ENCODE peak calls at places on chromosome 2, in ten cellular contexts. One of them, this sample, is unnamed.
A peak's percentile ranks its signal among the peaks of the same experiment; 100 is the strongest.

GRCh38 chr2:66192888-66193287 is 242.0 kb upstream of the MEIS1 start:
- DNase-seq in thyroid gland: no peak
- DNase-seq in mammary epithelial cell: no peak
- DNase-seq in lung: no peak
- DNase-seq in choroid plexus epithelial cell: no peak
- DNase-seq in GM12878: no peak
- DNase-seq in CD8-positive, alpha-beta T cell: no peak
- DNase-seq in tibial artery: no peak
- DNase-seq in Peyer's patch: no peak
- DNase-seq in lower lobe of right lung: no peak
- DNase-seq in this sample: no peak

GRCh38 chr2:121247534-121247933 is 37.5 kb downstream of the TFCP2L1 start:
- DNase-seq in Peyer's patch: no peak
- DNase-seq in lung: no peak
- DNase-seq in tibial artery: no peak
- DNase-seq in thyroid gland: no peak
- DNase-seq in GM12878: no peak
- DNase-seq in CD8-positive, alpha-beta T cell: no peak
- DNase-seq in mammary epithelial cell: no peak
- DNase-seq in choroid plexus epithelial cell: no peak
- DNase-seq in lower lobe of right lung: no peak
- DNase-seq in this sample: no peak

GRCh38 chr2:11802782-11803191 is 56.4 kb downstream of the LPIN1 start:
- DNase-seq in lung: no peak
- DNase-seq in mammary epithelial cell: no peak
- DNase-seq in Peyer's patch: no peak
- DNase-seq in GM12878: no peak
- DNase-seq in lower lobe of right lung: no peak
- DNase-seq in choroid plexus epithelial cell: peak; percentile 44
- DNase-seq in tibial artery: no peak
- DNase-seq in thyroid gland: no peak
- DNase-seq in CD8-positive, alpha-beta T cell: no peak
- DNase-seq in this sample: no peak

GRCh38 chr2:139162957-139163356 is 382.8 kb upstream of the NXPH2 start:
- DNase-seq in tibial artery: no peak
- DNase-seq in Peyer's patch: no peak
- DNase-seq in CD8-positive, alpha-beta T cell: no peak
- DNase-seq in mammary epithelial cell: no peak
- DNase-seq in GM12878: no peak
- DNase-seq in lung: no peak
- DNase-seq in lower lobe of right lung: no peak
- DNase-seq in choroid plexus epithelial cell: no peak
- DNase-seq in thyroid gland: no peak
- DNase-seq in this sample: no peak

GRCh38 chr2:147679664-147680502 is 164.9 kb upstream of the ACVR2A start:
- DNase-seq in thyroid gland: no peak
- DNase-seq in GM12878: no peak
- DNase-seq in choroid plexus epithelial cell: no peak
- DNase-seq in mammary epithelial cell: no peak
- DNase-seq in lung: no peak
- DNase-seq in Peyer's patch: no peak
- DNase-seq in tibial artery: no peak
- DNase-seq in lower lobe of right lung: no peak
- DNase-seq in CD8-positive, alpha-beta T cell: no peak
- DNase-seq in this sample: no peak

GRCh38 chr2:28579606-28580005 is 83.7 kb downstream of the PLB1 start:
- DNase-seq in tibial artery: no peak
- DNase-seq in CD8-positive, alpha-beta T cell: no peak
- DNase-seq in Peyer's patch: no peak
- DNase-seq in lower lobe of right lung: no peak
- DNase-seq in mammary epithelial cell: no peak
- DNase-seq in choroid plexus epithelial cell: no peak
- DNase-seq in lung: no peak
- DNase-seq in thyroid gland: no peak
- DNase-seq in GM12878: no peak
- DNase-seq in this sample: no peak

GRCh38 chr2:239602290-239603282 is 201.8 kb upstream of the HDAC4 start:
- DNase-seq in Peyer's patch: peak; percentile 34
- DNase-seq in choroid plexus epithelial cell: no peak
- DNase-seq in lung: no peak
- DNase-seq in tibial artery: no peak
- DNase-seq in GM12878: no peak
- DNase-seq in lower lobe of right lung: peak; percentile 39
- DNase-seq in mammary epithelial cell: no peak
- DNase-seq in thyroid gland: no peak
- DNase-seq in CD8-positive, alpha-beta T cell: no peak
- DNase-seq in this sample: no peak

GRCh38 chr2:159606287-159606686 is 10.1 kb downstream of the BAZ2B start:
- DNase-seq in thyroid gland: no peak
- DNase-seq in CD8-positive, alpha-beta T cell: no peak
- DNase-seq in lower lobe of right lung: no peak
- DNase-seq in tibial artery: no peak
- DNase-seq in Peyer's patch: no peak
- DNase-seq in GM12878: no peak
- DNase-seq in lung: no peak
- DNase-seq in mammary epithelial cell: no peak
- DNase-seq in choroid plexus epithelial cell: no peak
- DNase-seq in this sample: no peak

GRCh38 chr2:28956890-28957289 is 24.2 kb upstream of the TOGARAM2 start:
- DNase-seq in lung: no peak
- DNase-seq in tibial artery: no peak
- DNase-seq in Peyer's patch: no peak
- DNase-seq in CD8-positive, alpha-beta T cell: no peak
- DNase-seq in choroid plexus epithelial cell: peak; percentile 45
- DNase-seq in thyroid gland: peak; percentile 30
- DNase-seq in GM12878: no peak
- DNase-seq in lower lobe of right lung: no peak
- DNase-seq in mammary epithelial cell: no peak
- DNase-seq in this sample: no peak

GRCh38 chr2:13522917-13523821 is 806.4 kb downstream of the TRIB2 start:
- DNase-seq in CD8-positive, alpha-beta T cell: no peak
- DNase-seq in mammary epithelial cell: peak; percentile 76
- DNase-seq in tibial artery: no peak
- DNase-seq in lower lobe of right lung: no peak
- DNase-seq in choroid plexus epithelial cell: peak; percentile 1
- DNase-seq in thyroid gland: no peak
- DNase-seq in GM12878: peak; percentile 88
- DNase-seq in lung: no peak
- DNase-seq in Peyer's patch: no peak
- DNase-seq in this sample: peak; percentile 92

GRCh38 chr2:57616157-57616556 is 430.4 kb upstream of the VRK2 start:
- DNase-seq in thyroid gland: no peak
- DNase-seq in choroid plexus epithelial cell: no peak
- DNase-seq in CD8-positive, alpha-beta T cell: no peak
- DNase-seq in mammary epithelial cell: no peak
- DNase-seq in lung: no peak
- DNase-seq in GM12878: no peak
- DNase-seq in Peyer's patch: no peak
- DNase-seq in tibial artery: no peak
- DNase-seq in lower lobe of right lung: no peak
- DNase-seq in this sample: no peak

GRCh38 chr2:234060236-234060635 is 9.7 kb downstream of the SPP2 start:
- DNase-seq in CD8-positive, alpha-beta T cell: no peak
- DNase-seq in GM12878: no peak
- DNase-seq in choroid plexus epithelial cell: no peak
- DNase-seq in lower lobe of right lung: no peak
- DNase-seq in lung: no peak
- DNase-seq in Peyer's patch: no peak
- DNase-seq in mammary epithelial cell: no peak
- DNase-seq in tibial artery: no peak
- DNase-seq in thyroid gland: no peak
- DNase-seq in this sample: no peak

GRCh38 chr2:135962401-135963138 is 22.9 kb downstream of the DARS1 start:
- DNase-seq in thyroid gland: no peak
- DNase-seq in lower lobe of right lung: no peak
- DNase-seq in lung: no peak
- DNase-seq in tibial artery: no peak
- DNase-seq in CD8-positive, alpha-beta T cell: no peak
- DNase-seq in Peyer's patch: no peak
- DNase-seq in choroid plexus epithelial cell: no peak
- DNase-seq in GM12878: no peak
- DNase-seq in mammary epithelial cell: no peak
- DNase-seq in this sample: no peak

GRCh38 chr2:74690571-74690970 is 36.5 kb downstream of the SEMA4F start:
- DNase-seq in lower lobe of right lung: no peak
- DNase-seq in choroid plexus epithelial cell: peak; percentile 78
- DNase-seq in Peyer's patch: no peak
- DNase-seq in CD8-positive, alpha-beta T cell: no peak
- DNase-seq in GM12878: peak; percentile 28
- DNase-seq in tibial artery: no peak
- DNase-seq in mammary epithelial cell: peak; percentile 61
- DNase-seq in thyroid gland: peak; percentile 6
- DNase-seq in lung: no peak
- DNase-seq in this sample: peak; percentile 72

GRCh38 chr2:130252880-130253645 is 54.8 kb upstream of the TUBA3E start:
- DNase-seq in lung: no peak
- DNase-seq in mammary epithelial cell: peak; percentile 56
- DNase-seq in Peyer's patch: no peak
- DNase-seq in choroid plexus epithelial cell: peak; percentile 31
- DNase-seq in GM12878: no peak
- DNase-seq in tibial artery: no peak
- DNase-seq in lower lobe of right lung: no peak
- DNase-seq in CD8-positive, alpha-beta T cell: no peak
- DNase-seq in thyroid gland: no peak
- DNase-seq in this sample: no peak

GRCh38 chr2:159228006-159228655 is 58.4 kb downstream of the WDSUB1 start:
- DNase-seq in thyroid gland: no peak
- DNase-seq in CD8-positive, alpha-beta T cell: no peak
- DNase-seq in lung: no peak
- DNase-seq in mammary epithelial cell: no peak
- DNase-seq in GM12878: no peak
- DNase-seq in choroid plexus epithelial cell: no peak
- DNase-seq in Peyer's patch: no peak
- DNase-seq in tibial artery: no peak
- DNase-seq in lower lobe of right lung: no peak
- DNase-seq in this sample: no peak

DNA sequence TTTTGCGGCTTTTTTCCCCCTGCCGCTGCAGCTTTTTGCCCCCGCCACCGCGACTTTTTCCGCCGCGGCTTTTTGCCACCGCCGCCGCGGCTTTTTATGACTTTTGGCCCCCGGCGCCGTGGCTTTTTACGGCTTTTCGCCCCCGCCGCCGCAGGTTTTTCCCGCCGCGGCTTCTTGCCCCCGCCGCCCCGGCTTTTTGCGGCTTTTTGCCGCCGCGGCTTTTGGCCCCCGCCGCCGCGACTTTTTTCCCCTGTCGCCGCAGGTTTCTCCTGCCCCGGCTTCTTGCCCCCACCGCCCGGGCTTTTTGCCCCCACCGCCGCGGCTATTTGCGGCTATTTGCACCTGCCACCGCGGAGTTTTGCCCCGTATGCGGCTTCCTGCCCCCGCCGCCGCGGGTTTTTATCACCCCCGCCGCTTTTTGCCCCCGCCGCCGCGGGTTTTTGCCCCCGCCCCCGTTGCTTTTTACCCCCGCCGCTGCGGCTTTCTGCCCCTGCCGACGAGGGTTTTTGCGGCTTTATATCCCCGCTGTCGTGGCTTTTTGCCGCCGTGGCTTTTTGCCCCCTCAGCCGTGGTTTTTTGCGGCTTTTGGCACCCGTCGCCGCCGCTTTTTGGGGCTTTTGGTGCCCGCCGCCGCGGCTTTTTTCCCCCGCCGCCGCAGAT is 2750.9 kb downstream of the RPIA start:
- DNase-seq in CD8-positive, alpha-beta T cell: no peak
- DNase-seq in lung: no peak
- DNase-seq in GM12878: no peak
- DNase-seq in tibial artery: peak; percentile 18
- DNase-seq in Peyer's patch: peak; percentile 53
- DNase-seq in choroid plexus epithelial cell: no peak
- DNase-seq in lower lobe of right lung: peak; percentile 51
- DNase-seq in thyroid gland: no peak
- DNase-seq in mammary epithelial cell: peak; percentile 2
- DNase-seq in this sample: no peak
- H3K4me3 ChIP-seq in CD8-positive, alpha-beta T cell: no peak overlapping the region
- H3K4me3 ChIP-seq in lung: no peak overlapping the region
- H3K4me3 ChIP-seq in GM12878: no peak overlapping the region
- H3K4me3 ChIP-seq in tibial artery: peak overlapping the region; percentile 41
- H3K4me3 ChIP-seq in Peyer's patch: peak overlapping the region; percentile 29
- H3K4me3 ChIP-seq in choroid plexus epithelial cell: peak overlapping the region; percentile 7
- H3K4me3 ChIP-seq in lower lobe of right lung: peak overlapping the region; percentile 45
- H3K4me3 ChIP-seq in thyroid gland: no peak overlapping the region
- H3K4me3 ChIP-seq in mammary epithelial cell: peak overlapping the region; percentile 12
- H3K4me3 ChIP-seq in this sample: no peak overlapping the region

DNA sequence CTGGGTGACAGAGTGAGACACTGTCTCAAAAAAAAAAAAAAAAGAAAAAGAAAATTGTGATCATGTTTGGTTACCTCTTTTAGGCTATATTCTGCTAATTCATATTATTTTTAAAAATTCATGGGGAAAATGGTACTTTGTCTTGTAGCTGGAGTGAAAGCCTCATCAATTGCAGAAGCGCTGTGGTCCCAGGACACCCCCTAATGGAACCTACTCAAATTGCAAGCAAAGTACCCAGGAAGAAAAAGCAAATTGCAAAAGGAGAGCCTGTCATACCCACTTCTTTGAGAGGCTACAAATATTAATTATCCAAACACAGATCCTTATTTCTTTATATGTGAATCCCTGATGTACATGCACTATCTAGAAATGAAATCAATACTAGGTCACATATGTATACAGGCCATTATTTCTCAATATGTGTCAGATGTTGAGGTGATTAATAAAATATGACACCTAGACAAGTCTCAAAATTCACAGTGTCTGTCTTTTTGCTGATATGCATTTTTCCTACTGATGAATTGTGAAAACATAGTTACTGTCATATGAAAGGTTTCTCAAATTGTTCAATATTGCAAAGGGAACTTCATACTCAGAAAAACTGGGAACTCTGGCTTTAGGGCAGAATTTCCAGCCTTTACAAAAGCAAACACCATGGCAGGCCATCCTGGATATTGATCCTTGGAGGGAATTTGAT is 12.6 kb downstream of the CRACDL start:
- DNase-seq in lung: no peak
- DNase-seq in choroid plexus epithelial cell: no peak
- DNase-seq in lower lobe of right lung: no peak
- DNase-seq in mammary epithelial cell: no peak
- DNase-seq in tibial artery: no peak
- DNase-seq in GM12878: no peak
- DNase-seq in CD8-positive, alpha-beta T cell: no peak
- DNase-seq in Peyer's patch: no peak
- DNase-seq in thyroid gland: no peak
- DNase-seq in this sample: no peak
- TF ChIP-seq CTCF in lung: no peak
- TF ChIP-seq CTCF in choroid plexus epithelial cell: peak; percentile 26
- TF ChIP-seq CTCF in lower lobe of right lung: no peak
- TF ChIP-seq CTCF in mammary epithelial cell: peak; percentile 30
- TF ChIP-seq CTCF in tibial artery: no peak
- TF ChIP-seq CTCF in GM12878: no peak
- TF ChIP-seq CTCF in CD8-positive, alpha-beta T cell: no peak
- TF ChIP-seq CTCF in Peyer's patch: no peak
- TF ChIP-seq CTCF in thyroid gland: no peak
- TF ChIP-seq CTCF in this sample: peak; percentile 26

GRCh38 chr2:142878061-142878741 is 737 bp downstream of the KYNU start:
- DNase-seq in choroid plexus epithelial cell: no peak
- DNase-seq in lower lobe of right lung: no peak
- DNase-seq in GM12878: no peak
- DNase-seq in tibial artery: no peak
- DNase-seq in Peyer's patch: no peak
- DNase-seq in CD8-positive, alpha-beta T cell: no peak
- DNase-seq in thyroid gland: no peak
- DNase-seq in mammary epithelial cell: no peak
- DNase-seq in lung: no peak
- DNase-seq in this sample: no peak
- H3K4me3 ChIP-seq in choroid plexus epithelial cell: peak overlapping the region; percentile 9
- H3K4me3 ChIP-seq in lower lobe of right lung: peak overlapping the region; percentile 27
- H3K4me3 ChIP-seq in GM12878: peak overlapping the region; percentile 80
- H3K4me3 ChIP-seq in tibial artery: peak overlapping the region; percentile 15
- H3K4me3 ChIP-seq in Peyer's patch: peak overlapping the region; percentile 16
- H3K4me3 ChIP-seq in CD8-positive, alpha-beta T cell: no peak overlapping the region
- H3K4me3 ChIP-seq in thyroid gland: no peak overlapping the region
- H3K4me3 ChIP-seq in mammary epithelial cell: no peak overlapping the region
- H3K4me3 ChIP-seq in lung: no peak overlapping the region
- H3K4me3 ChIP-seq in this sample: peak overlapping the region; percentile 95

GRCh38 chr2:230913406-230913805 is 11.6 kb downstream of the GPR55 start:
- DNase-seq in tibial artery: no peak
- DNase-seq in lung: no peak
- DNase-seq in Peyer's patch: peak; percentile 54
- DNase-seq in choroid plexus epithelial cell: peak; percentile 48
- DNase-seq in thyroid gland: no peak
- DNase-seq in GM12878: no peak
- DNase-seq in lower lobe of right lung: peak; percentile 50
- DNase-seq in mammary epithelial cell: no peak
- DNase-seq in CD8-positive, alpha-beta T cell: no peak
- DNase-seq in this sample: peak; percentile 68
- TF ChIP-seq CTCF in tibial artery: peak; percentile 34
- TF ChIP-seq CTCF in lung: no peak
- TF ChIP-seq CTCF in Peyer's patch: peak; percentile 61
- TF ChIP-seq CTCF in choroid plexus epithelial cell: peak; percentile 53
- TF ChIP-seq CTCF in thyroid gland: no peak
- TF ChIP-seq CTCF in GM12878: peak; percentile 61
- TF ChIP-seq CTCF in lower lobe of right lung: peak; percentile 31
- TF ChIP-seq CTCF in mammary epithelial cell: peak; percentile 34
- TF ChIP-seq CTCF in CD8-positive, alpha-beta T cell: peak; percentile 41
- TF ChIP-seq CTCF in this sample: peak; percentile 53